ENCODE peak calls at places on chromosome 9, in four cellular contexts. One of them, this sample, is unnamed.

GRCh38 chr9:112308576-112308975 is 24.8 kb downstream of the PTBP3 start:
- DNase-seq in NCI-H1092: peak
- DNase-seq in T-helper 9 cell: no peak
- DNase-seq in cardiac muscle cell: peak
- DNase-seq in this sample: no peak

GRCh38 chr9:7827792-7828191 is 28.2 kb upstream of the DMAC1 start:
- DNase-seq in T-helper 9 cell: no peak
- DNase-seq in cardiac muscle cell: peak
- DNase-seq in NCI-H1092: no peak
- DNase-seq in this sample: no peak

GRCh38 chr9:33430942-33431341 is 16.5 kb downstream of the AQP3 start:
- DNase-seq in NCI-H1092: no peak
- DNase-seq in T-helper 9 cell: no peak
- DNase-seq in cardiac muscle cell: no peak
- DNase-seq in this sample: no peak

GRCh38 chr9:79129865-79130480 is 441.8 kb upstream of the TLE4 start:
- DNase-seq in NCI-H1092: no peak
- DNase-seq in cardiac muscle cell: peak
- DNase-seq in T-helper 9 cell: no peak
- DNase-seq in this sample: no peak

GRCh38 chr9:32926901-32927300 is 74.5 kb downstream of the APTX start:
- DNase-seq in cardiac muscle cell: no peak
- DNase-seq in NCI-H1092: no peak
- DNase-seq in T-helper 9 cell: no peak
- DNase-seq in this sample: no peak

GRCh38 chr9:14193338-14193980 is 120.5 kb downstream of the NFIB start:
- DNase-seq in T-helper 9 cell: no peak
- DNase-seq in cardiac muscle cell: no peak
- DNase-seq in NCI-H1092: no peak
- DNase-seq in this sample: no peak

GRCh38 chr9:87148391-87149237 is 201.3 kb upstream of the GAS1 start:
- DNase-seq in T-helper 9 cell: no peak
- DNase-seq in NCI-H1092: no peak
- DNase-seq in cardiac muscle cell: peak
- DNase-seq in this sample: no peak

GRCh38 chr9:93306081-93306480 is 122.1 kb downstream of the WNK2 start:
- DNase-seq in NCI-H1092: no peak
- DNase-seq in cardiac muscle cell: no peak
- DNase-seq in T-helper 9 cell: no peak
- DNase-seq in this sample: peak

GRCh38 chr9:138112791-138113600 is 235.4 kb downstream of the CACNA1B start:
- DNase-seq in cardiac muscle cell: no peak
- DNase-seq in NCI-H1092: no peak
- DNase-seq in T-helper 9 cell: no peak
- DNase-seq in this sample: no peak

GRCh38 chr9:36450110-36450732 is 50.2 kb upstream of the RNF38 start:
- DNase-seq in NCI-H1092: peak
- DNase-seq in cardiac muscle cell: peak
- DNase-seq in T-helper 9 cell: no peak
- DNase-seq in this sample: no peak

GRCh38 chr9:135223831-135224230 is 136.4 kb downstream of the OLFM1 start:
- DNase-seq in NCI-H1092: no peak
- DNase-seq in cardiac muscle cell: no peak
- DNase-seq in T-helper 9 cell: no peak
- DNase-seq in this sample: no peak

GRCh38 chr9:81529556-81530193 is 159.7 kb downstream of the TLE1 start:
- DNase-seq in cardiac muscle cell: no peak
- DNase-seq in NCI-H1092: no peak
- DNase-seq in T-helper 9 cell: no peak
- DNase-seq in this sample: no peak